ENCODE peak calls at places on chromosome 16, in eight cellular contexts. R, X, G, T, D, I, W and N are unnamed samples.

GRCh38 chr16:30948087-30948955 is 547 bp upstream of the ORAI3 start:
- DNase-seq in R (peak; percentile 99), X (peak; percentile 98), G (peak; percentile 73), T (peak; percentile 98), D (no peak), I (peak; percentile 95), W (peak; percentile 82), N (peak; percentile 96)

GRCh38 chr16:28494141-28494851 is at the start of gene APOBR:
- DNase-seq in R (no peak), X (no peak), G (peak; percentile 30), T (no peak), D (peak; percentile 83), I (no peak), W (no peak), N (no peak)

GRCh38 chr16:85172465-85173071 is 60.3 kb upstream of the CIBAR2 start:
- DNase-seq in R (peak; percentile 60), X (peak; percentile 62), G (peak; percentile 64), T (peak; percentile 70), D (no peak), I (peak; percentile 83), W (peak; percentile 75), N (peak; percentile 53)

GRCh38 chr16:66274335-66275110 is 92.0 kb upstream of the CDH5 start:
- DNase-seq in R (no peak), X (peak; percentile 44), G (no peak), T (no peak), D (no peak), I (peak; percentile 45), W (peak; percentile 20), N (peak; percentile 44)

GRCh38 chr16:86525696-86526095 is 15.4 kb downstream of the FOXF1 start:
- DNase-seq in R (no peak), X (no peak), G (no peak), T (no peak), D (no peak), I (no peak), W (no peak), N (no peak)

GRCh38 chr16:72858611-72859493 is 189.1 kb downstream of the ZFHX3 start:
- DNase-seq in R (no peak), X (no peak), G (no peak), T (no peak), D (no peak), I (peak; percentile 67), W (no peak), N (peak; percentile 64)

GRCh38 chr16:90019543-90020259 is 445 bp upstream of the DBNDD1 start:
- DNase-seq in R (peak; percentile 70), X (peak; percentile 47), G (peak; percentile 96), T (peak; percentile 85), D (no peak), I (peak; percentile 94), W (peak; percentile 67), N (peak; percentile 89)

GRCh38 chr16:3152273-3153076 is 17.6 kb downstream of the ZNF213 start:
- DNase-seq in R (peak; percentile 98), X (peak; percentile 96), G (peak; percentile 65), T (peak; percentile 100), D (peak; percentile 77), I (peak; percentile 80), W (peak; percentile 92), N (peak; percentile 90)

GRCh38 chr16:80664798-80665197 is 124.0 kb downstream of the DYNLRB2 start:
- DNase-seq in R (no peak), X (no peak), G (no peak), T (no peak), D (no peak), I (no peak), W (no peak), N (no peak)

GRCh38 chr16:15954814-15955151 is 5.4 kb downstream of the ABCC1 start:
- DNase-seq in R (no peak), X (no peak), G (no peak), T (no peak), D (no peak), I (no peak), W (no peak), N (peak; percentile 75)

GRCh38 chr16:11503566-11503965 is 83.2 kb downstream of the LITAF start:
- DNase-seq in R (no peak), X (no peak), G (no peak), T (no peak), D (no peak), I (no peak), W (no peak), N (no peak)

GRCh38 chr16:67856927-67857546 is 9.5 kb upstream of the CENPT start:
- DNase-seq in R (no peak), X (no peak), G (no peak), T (no peak), D (no peak), I (no peak), W (no peak), N (no peak)

GRCh38 chr16:67853670-67854069 is 6.2 kb upstream of the CENPT start:
- DNase-seq in R (no peak), X (no peak), G (no peak), T (no peak), D (no peak), I (no peak), W (no peak), N (no peak)

GRCh38 chr16:67857547-67858233 is 10.2 kb upstream of the CENPT start:
- DNase-seq in R (peak; percentile 51), X (peak; percentile 95), G (peak; percentile 66), T (no peak), D (no peak), I (no peak), W (peak; percentile 96), N (peak; percentile 92)

GRCh38 chr16:67858448-67858993 is 11.0 kb upstream of the CENPT start:
- DNase-seq in R (no peak), X (no peak), G (no peak), T (no peak), D (no peak), I (no peak), W (no peak), N (no peak)

GRCh38 chr16:67855789-67856188 is 8.3 kb upstream of the CENPT start:
- DNase-seq in R (no peak), X (no peak), G (no peak), T (no peak), D (no peak), I (no peak), W (no peak), N (no peak)
- TF ChIP-seq USF2 in R (no peak), X (no peak), G (no peak), T (no peak), D (no peak), I (no peak), W (no peak), N (no peak)

DNA sequence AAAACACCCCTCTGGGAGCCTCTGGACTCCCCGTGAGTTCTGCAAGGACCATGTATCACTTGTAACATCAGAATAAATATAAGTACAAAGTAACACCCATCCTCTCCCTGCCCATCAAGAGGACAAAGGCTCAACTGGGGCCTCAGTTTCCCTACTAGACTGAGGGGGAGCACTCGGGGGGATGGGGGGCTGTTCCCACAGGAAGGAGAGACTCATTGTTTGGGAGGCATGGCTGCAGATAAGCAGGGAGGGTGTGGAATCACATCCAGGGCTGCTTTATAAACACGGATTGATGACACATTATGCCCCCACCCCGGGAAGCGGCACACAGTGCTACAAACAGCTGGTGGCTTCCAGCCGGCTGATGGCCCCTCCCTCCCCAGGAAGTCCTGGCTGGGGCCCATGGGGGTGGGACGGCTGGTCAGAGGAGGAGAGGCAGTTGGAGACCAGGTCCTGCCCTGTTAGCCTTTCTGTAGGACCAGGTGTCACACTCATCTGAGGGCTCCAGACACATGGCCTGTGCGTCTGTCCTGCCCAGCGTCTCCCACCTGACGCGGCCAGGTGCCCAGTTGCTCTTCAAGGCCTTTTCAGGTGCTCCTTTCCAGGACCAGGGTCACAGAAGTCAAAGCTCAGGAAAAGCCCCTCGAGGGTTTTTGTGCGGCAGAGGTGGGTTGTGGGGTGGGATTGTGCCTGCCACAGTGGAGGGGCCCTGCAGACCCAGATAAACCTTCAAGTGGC is 1.3 kb upstream of the MPG start:
- DNase-seq in R (no peak), X (no peak), G (peak; percentile 86), T (no peak), D (no peak), I (no peak), W (peak; percentile 66), N (peak; percentile 95)
- TF ChIP-seq USF2 in R (no peak), X (no peak), G (no peak), T (no peak), D (no peak), I (no peak), W (no peak), N (no peak)

DNA sequence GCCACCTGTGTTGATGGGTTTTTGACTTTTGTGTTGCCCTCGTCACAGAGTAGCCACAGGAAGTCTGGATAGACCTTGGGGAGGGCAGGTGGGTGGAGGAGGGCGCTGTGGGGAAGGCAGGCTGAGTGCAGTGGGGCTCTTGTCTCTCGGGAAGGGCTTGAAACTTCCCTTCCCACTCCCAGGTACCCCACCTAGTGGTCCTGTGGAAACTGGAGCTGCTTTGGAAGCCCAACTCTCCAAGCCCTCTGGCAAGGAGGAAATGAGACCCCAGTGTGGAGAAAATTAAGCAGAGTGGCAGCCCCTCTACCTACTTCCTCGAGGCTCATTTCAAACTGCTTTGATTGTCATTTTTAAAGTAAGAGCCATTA is 9.2 kb downstream of the CA5A start:
- DNase-seq in R (peak; percentile 31), X (no peak), G (no peak), T (no peak), D (no peak), I (no peak), W (no peak), N (no peak)
- TF ChIP-seq USF2 in R (no peak), X (no peak), G (no peak), T (no peak), D (no peak), I (no peak), W (no peak), N (no peak)

GRCh38 chr16:57137566-57138273 is 45.3 kb downstream of the CPNE2 start:
- DNase-seq in R (no peak), X (no peak), G (no peak), T (no peak), D (no peak), I (peak; percentile 10), W (no peak), N (no peak)
- TF ChIP-seq USF2 in R (no peak), X (no peak), G (no peak), T (no peak), D (no peak), I (no peak), W (no peak), N (no peak)